ENCODE peak calls at places on chromosome 21, in five cellular contexts. Q is T-helper 2 cell; N is GM23248; X is activated CD8-positive, alpha-beta memory T cell treated with anti-CD3 and anti-CD28 coated beads, Interleukin-2, amount 50 U/mL, for 4 hours; E is HT1080. I is an unnamed sample.
A peak's percentile ranks its signal among the peaks of the same experiment; 100 is the strongest.

GRCh38 chr21:15062566-15062965 is 2.2 kb downstream of the NRIP1 start:
- DNase-seq in Q (peak; percentile 23), X (no peak), N (peak; percentile 26), E (no peak), I (no peak)

GRCh38 chr21:38989745-38990423 is 184.2 kb downstream of the ETS2 start:
- DNase-seq in X (no peak), E (peak; percentile 68), N (peak; percentile 76), Q (no peak), I (no peak)

GRCh38 chr21:35102488-35103407 is 53.6 kb upstream of the RUNX1 start:
- DNase-seq in E (no peak), X (peak; percentile 36), Q (peak; percentile 35), N (no peak), I (peak; percentile 14)

GRCh38 chr21:30408782-30409494 is 13.1 kb downstream of the KRTAP13-1 start:
- DNase-seq in X (no peak), N (peak; percentile 49), E (peak; percentile 81), Q (peak; percentile 73), I (peak; percentile 1)

GRCh38 chr21:45973475-45974072 is 8.0 kb upstream of the COL6A1 start:
- DNase-seq in X (peak; percentile 87), E (peak; percentile 87), N (peak; percentile 90), Q (peak; percentile 55), I (peak; percentile 90)

GRCh38 chr21:16454371-16454770 is 724.6 kb downstream of the USP25 start:
- DNase-seq in Q (no peak), N (peak; percentile 37), E (peak; percentile 2), X (no peak), I (no peak)

GRCh38 chr21:25402134-25402957 is 204.9 kb downstream of the MRPL39 start:
- DNase-seq in E (no peak), N (no peak), X (no peak), Q (peak; percentile 74), I (peak; percentile 44)

GRCh38 chr21:26565105-26565504 is 8.0 kb downstream of the CYYR1 start:
- DNase-seq in N (no peak), Q (no peak), E (no peak), X (no peak), I (no peak)

GRCh38 chr21:36928960-36929359 is 37.5 kb downstream of the HLCS start:
- DNase-seq in Q (no peak), E (no peak), X (no peak), N (no peak), I (no peak)

GRCh38 chr21:37463083-37463780 is 96.7 kb downstream of the DYRK1A start:
- DNase-seq in Q (peak; percentile 77), N (peak; percentile 79), E (peak; percentile 54), X (no peak), I (no peak)

GRCh38 chr21:38661296-38662223 is 144.2 kb upstream of the ETS2 start:
- DNase-seq in X (no peak), Q (peak; percentile 31), E (no peak), N (peak; percentile 72), I (peak; percentile 20)

GRCh38 chr21:24223625-24224024 is 1383.7 kb downstream of the MRPL39 start:
- DNase-seq in X (no peak), Q (no peak), E (no peak), N (no peak), I (no peak)

GRCh38 chr21:34526236-34526617 is 14.2 kb upstream of the KCNE1 start:
- DNase-seq in N (peak; percentile 54), X (no peak), E (no peak), Q (peak; percentile 7), I (no peak)

GRCh38 chr21:29145837-29146453 is 15.5 kb downstream of the MAP3K7CL start:
- DNase-seq in X (no peak), E (no peak), Q (no peak), N (peak; percentile 22), I (no peak)

GRCh38 chr21:43884861-43885370 is 19.9 kb downstream of the AGPAT3 start:
- DNase-seq in N (no peak), X (no peak), Q (no peak), E (no peak), I (no peak)

GRCh38 chr21:41197582-41197981 is 29.6 kb downstream of the BACE2 start:
- DNase-seq in E (no peak), Q (no peak), X (no peak), N (no peak), I (no peak)

GRCh38 chr21:45305831-45306230 is 18.1 kb upstream of the POFUT2 start:
- DNase-seq in N (no peak), X (no peak), E (no peak), Q (no peak), I (no peak)

GRCh38 chr21:35206141-35207125 is 157.3 kb upstream of the RUNX1 start:
- DNase-seq in E (no peak), X (no peak), N (no peak), Q (no peak), I (no peak)

GRCh38 chr21:35547946-35548774 is 499.1 kb upstream of the RUNX1 start:
- DNase-seq in X (no peak), N (no peak), E (no peak), Q (no peak), I (no peak)

GRCh38 chr21:27694667-27695066 is 727.8 kb upstream of the ADAMTS5 start:
- DNase-seq in X (no peak), E (no peak), Q (no peak), N (peak; percentile 1), I (no peak)

GRCh38 chr21:41482321-41482720 is 25.6 kb downstream of the TMPRSS2 start:
- DNase-seq in Q (no peak), X (no peak), E (peak; percentile 40), N (peak; percentile 54), I (no peak)

GRCh38 chr21:42381347-42381984 is 14.4 kb downstream of the TMPRSS3 start:
- DNase-seq in N (peak; percentile 54), Q (peak; percentile 78), E (no peak), X (peak; percentile 55), I (peak; percentile 46)

GRCh38 chr21:37060296-37060695 is 12.6 kb downstream of the PIGP start:
- DNase-seq in Q (peak; percentile 6), E (peak; percentile 97), N (peak; percentile 98), X (no peak), I (peak; percentile 28)

GRCh38 chr21:42154237-42155044 is 64.5 kb upstream of the ABCG1 start:
- DNase-seq in E (no peak), Q (peak; percentile 45), X (no peak), N (no peak), I (no peak)

I was measured in activated naive CD8-positive, alpha-beta T cell treated with anti-CD3 and anti-CD28 coated beads for 36 hours.